ENCODE peak calls at places on chromosomes 5 and 9, in ten cellular contexts. K is stimulated activated CD8-positive, alpha-beta memory T cell treated with anti-CD3 and anti-CD28 coated beads, Interleukin-7, amount 100 ng/mL, for 1 hour; D is NCI-H774; E is foreskin keratinocyte; W is activated CD8-positive, alpha-beta T cell treated with anti-CD3 and anti-CD28 coated beads for 36 hours; H is uterus; C is brain microvascular endothelial cell; L is activated CD4-positive, alpha-beta T cell treated with anti-CD3 and anti-CD28 coated beads for 24 hours; F is endothelial cell; G is MV-4-11. I is an unnamed sample.

GRCh38 chr5:142095035-142095434 is 13.5 kb upstream of the NDFIP1 start:
- DNase-seq in K (no peak), D (no peak), E (no peak), W (peak), H (no peak), C (no peak), L (peak), F (no peak), G (no peak), I (no peak)

GRCh38 chr9:13082796-13083195 is 196.7 kb downstream of the MPDZ start:
- DNase-seq in K (no peak), D (no peak), E (peak), W (no peak), H (no peak), C (no peak), L (no peak), F (no peak), G (no peak), I (no peak)

GRCh38 chr5:60568646-60569045 is 131.3 kb downstream of the DEPDC1B start:
- DNase-seq in K (no peak), D (no peak), E (no peak), W (no peak), H (no peak), C (no peak), L (no peak), F (no peak), G (no peak), I (no peak)

GRCh38 chr5:157485811-157486739 is 26.1 kb downstream of the NIPAL4 start:
- DNase-seq in K (no peak), D (no peak), E (no peak), W (no peak), H (no peak), C (no peak), L (no peak), F (no peak), G (no peak), I (no peak)

GRCh38 chr5:14501353-14502162 is 80.0 kb upstream of the OTULINL start:
- DNase-seq in K (no peak), D (peak), E (no peak), W (no peak), H (no peak), C (no peak), L (no peak), F (no peak), G (no peak), I (no peak)

GRCh38 chr5:55440188-55440646 is 94.5 kb downstream of the PLPP1 start:
- DNase-seq in K (no peak), D (no peak), E (no peak), W (peak), H (peak), C (peak), L (peak), F (no peak), G (no peak), I (no peak)

GRCh38 chr5:57447656-57448055 is 35.0 kb downstream of the ACTBL2 start:
- DNase-seq in K (no peak), D (no peak), E (no peak), W (no peak), H (no peak), C (peak), L (no peak), F (no peak), G (no peak), I (no peak)

GRCh38 chr5:145531038-145531734 is 304.0 kb downstream of the PRELID2 start:
- DNase-seq in K (no peak), D (no peak), E (peak), W (no peak), H (peak), C (peak), L (no peak), F (no peak), G (no peak), I (peak)

GRCh38 chr5:113232246-113232645 is 202.5 kb downstream of the TSSK1B start:
- DNase-seq in K (no peak), D (no peak), E (peak), W (no peak), H (no peak), C (no peak), L (no peak), F (no peak), G (no peak), I (no peak)

GRCh38 chr9:112699230-112699629 is 18.7 kb downstream of the INIP start:
- DNase-seq in K (no peak), D (no peak), E (no peak), W (peak), H (no peak), C (no peak), L (no peak), F (no peak), G (no peak), I (no peak)

GRCh38 chr5:163321511-163321910 is 115.9 kb upstream of the CCNG1 start:
- DNase-seq in K (no peak), D (no peak), E (no peak), W (no peak), H (no peak), C (no peak), L (no peak), F (no peak), G (no peak), I (no peak)

GRCh38 chr9:114405294-114406034 is 17.7 kb upstream of the AKNA start:
- DNase-seq in K (peak), D (peak), E (peak), W (peak), H (peak), C (peak), L (peak), F (peak), G (peak), I (peak)

GRCh38 chr9:136303825-136304416 is at the start of gene CCDC187:
- DNase-seq in K (no peak), D (no peak), E (no peak), W (no peak), H (no peak), C (no peak), L (no peak), F (no peak), G (peak), I (no peak)

GRCh38 chr5:147075187-147075586 is 159.6 kb upstream of the STK32A start:
- DNase-seq in K (no peak), D (no peak), E (peak), W (no peak), H (no peak), C (no peak), L (no peak), F (no peak), G (no peak), I (no peak)

GRCh38 chr9:100714372-100715099 is 136.7 kb downstream of the CAVIN4 start:
- DNase-seq in K (no peak), D (peak), E (peak), W (peak), H (no peak), C (peak), L (peak), F (peak), G (peak), I (peak)

GRCh38 chr5:42745426-42745825 is 11.2 kb upstream of the CCDC152 start:
- DNase-seq in K (no peak), D (no peak), E (no peak), W (peak), H (no peak), C (no peak), L (no peak), F (peak), G (no peak), I (no peak)

GRCh38 chr5:133086366-133086875 is 34.6 kb downstream of the HSPA4 start:
- DNase-seq in K (no peak), D (no peak), E (no peak), W (no peak), H (no peak), C (no peak), L (no peak), F (no peak), G (no peak), I (no peak)

GRCh38 chr5:160262665-160263064 is 33.4 kb downstream of the FABP6 start:
- DNase-seq in K (no peak), D (no peak), E (no peak), W (no peak), H (no peak), C (peak), L (no peak), F (peak), G (peak), I (no peak)

GRCh38 chr9:112035166-112035816 is 138.7 kb downstream of the UGCG start:
- DNase-seq in K (no peak), D (no peak), E (no peak), W (no peak), H (no peak), C (no peak), L (no peak), F (no peak), G (no peak), I (no peak)

GRCh38 chr5:173204185-173204979 is 30.6 kb downstream of the NKX2-5 start:
- DNase-seq in K (no peak), D (no peak), E (no peak), W (peak), H (no peak), C (peak), L (no peak), F (no peak), G (no peak), I (peak)

GRCh38 chr9:69307446-69308216 is 17.4 kb upstream of the ENTREP1 start:
- DNase-seq in K (no peak), D (no peak), E (peak), W (no peak), H (no peak), C (peak), L (no peak), F (no peak), G (no peak), I (no peak)

GRCh38 chr5:55520117-55520829 is 14.5 kb downstream of the PLPP1 start:
- DNase-seq in K (no peak), D (no peak), E (no peak), W (no peak), H (no peak), C (no peak), L (no peak), F (no peak), G (no peak), I (no peak)

GRCh38 chr9:137411670-137412380 is 11.1 kb downstream of the EXD3 start:
- DNase-seq in K (no peak), D (no peak), E (peak), W (peak), H (peak), C (peak), L (no peak), F (no peak), G (peak), I (peak)

GRCh38 chr5:107783551-107783950 is 112.8 kb upstream of the EFNA5 start:
- DNase-seq in K (no peak), D (no peak), E (peak), W (no peak), H (no peak), C (no peak), L (no peak), F (no peak), G (no peak), I (no peak)

GRCh38 chr9:93308676-93309075 is 124.7 kb downstream of the WNK2 start:
- DNase-seq in K (no peak), D (no peak), E (no peak), W (no peak), H (no peak), C (no peak), L (no peak), F (no peak), G (no peak), I (no peak)

GRCh38 chr5:88666761-88667186 is 216.2 kb downstream of the MEF2C start:
- DNase-seq in K (no peak), D (no peak), E (no peak), W (no peak), H (no peak), C (no peak), L (no peak), F (no peak), G (no peak), I (peak)

GRCh38 chr9:80644044-80644443 is 1045.3 kb downstream of the TLE1 start:
- DNase-seq in K (no peak), D (no peak), E (no peak), W (no peak), H (no peak), C (no peak), L (no peak), F (no peak), G (no peak), I (no peak)

GRCh38 chr5:61306531-61307195 is 25.4 kb upstream of the ZSWIM6 start:
- DNase-seq in K (no peak), D (no peak), E (peak), W (peak), H (no peak), C (peak), L (no peak), F (no peak), G (peak), I (peak)

GRCh38 chr5:125551246-125551645 is 804.8 kb upstream of the ZNF608 start:
- DNase-seq in K (no peak), D (no peak), E (peak), W (no peak), H (no peak), C (no peak), L (no peak), F (no peak), G (no peak), I (no peak)

GRCh38 chr5:82349651-82350050 is 71.5 kb upstream of the RPS23 start:
- DNase-seq in K (no peak), D (no peak), E (peak), W (peak), H (no peak), C (no peak), L (peak), F (peak), G (peak), I (peak)